ENCODE peak calls at places on chromosomes 12 and 14, in four cellular contexts. A, M, W and V are unnamed samples.
A peak's percentile ranks its signal among the peaks of the same experiment; 100 is the strongest.

GRCh38 chr12:20716985-20717384 is 21.9 kb downstream of the SLCO1C1 start:
- DNase-seq in A (no peak), M (no peak), W (no peak), V (no peak)

GRCh38 chr14:94867931-94868597 is 98.2 kb upstream of the GSC start:
- DNase-seq in A (no peak), M (no peak), W (no peak), V (no peak)

GRCh38 chr14:72256055-72256454 is 323.8 kb downstream of the RGS6 start:
- DNase-seq in A (no peak), M (peak; percentile 34), W (peak; percentile 16), V (no peak)

GRCh38 chr14:41449057-41449456 is 157.6 kb upstream of the LRFN5 start:
- DNase-seq in A (no peak), M (no peak), W (no peak), V (no peak)

GRCh38 chr12:75913502-75914110 is 118.0 kb downstream of the PHLDA1 start:
- DNase-seq in A (no peak), M (no peak), W (no peak), V (no peak)

GRCh38 chr12:132766380-132767085 is 4.9 kb upstream of the ANKLE2 start:
- DNase-seq in A (no peak), M (peak; percentile 10), W (no peak), V (peak; percentile 79)

GRCh38 chr12:132765366-132765765 is 3.7 kb upstream of the ANKLE2 start:
- DNase-seq in A (no peak), M (no peak), W (no peak), V (no peak)

GRCh38 chr12:114355389-114356088 is 50.4 kb downstream of the TBX5 start:
- DNase-seq in A (no peak), M (no peak), W (no peak), V (no peak)

GRCh38 chr14:85934123-85934885 is 404.4 kb downstream of the FLRT2 start:
- DNase-seq in A (peak; percentile 7), M (peak; percentile 87), W (peak; percentile 15), V (no peak)

GRCh38 chr12:79844693-79845092 is 90.2 kb downstream of the PPP1R12A start:
- DNase-seq in A (no peak), M (peak; percentile 78), W (peak; percentile 83), V (no peak)

GRCh38 chr14:66101662-66102061 is 384.5 kb upstream of the CCDC196 start:
- DNase-seq in A (no peak), M (no peak), W (no peak), V (no peak)

GRCh38 chr12:89524201-89525001 is at the start of gene GALNT4:
- DNase-seq in A (peak; percentile 79), M (peak; percentile 75), W (peak; percentile 86), V (peak; percentile 91)

GRCh38 chr14:105473677-105474477 is 744 bp upstream of the CRIP2 start:
- DNase-seq in A (peak; percentile 82), M (peak; percentile 89), W (peak; percentile 73), V (peak; percentile 90)

GRCh38 chr14:76050797-76051392 is 65.3 kb downstream of the IFT43 start:
- DNase-seq in A (peak; percentile 15), M (peak; percentile 35), W (peak; percentile 63), V (no peak)

GRCh38 chr12:118035194-118036041 is 18.9 kb downstream of the RFC5 start:
- DNase-seq in A (no peak), M (peak; percentile 58), W (peak; percentile 56), V (no peak)

GRCh38 chr12:45745861-45746277 is 16.4 kb downstream of the ARID2 start:
- DNase-seq in A (no peak), M (no peak), W (peak; percentile 11), V (no peak)

GRCh38 chr12:114668151-114668891 is 15.7 kb downstream of the TBX3 start:
- DNase-seq in A (peak; percentile 82), M (peak; percentile 85), W (peak; percentile 91), V (peak; percentile 84)

GRCh38 chr12:84637926-84638325 is 274.7 kb downstream of the SLC6A15 start:
- DNase-seq in A (no peak), M (no peak), W (peak; percentile 33), V (no peak)

GRCh38 chr14:54374117-54374884 is 22.5 kb upstream of the CDKN3 start:
- DNase-seq in A (no peak), M (no peak), W (peak; percentile 14), V (no peak)

GRCh38 chr14:101781240-101782061 is 19.9 kb downstream of the PPP2R5C start:
- DNase-seq in A (no peak), M (no peak), W (peak; percentile 30), V (no peak)

GRCh38 chr14:104827173-104828055 is 26.5 kb downstream of the ZBTB42 start:
- DNase-seq in A (no peak), M (peak; percentile 32), W (peak; percentile 34), V (no peak)

GRCh38 chr14:92686763-92687427 is 61.5 kb downstream of the LGMN start:
- DNase-seq in A (peak; percentile 68), M (peak; percentile 66), W (peak; percentile 78), V (peak; percentile 77)

GRCh38 chr12:28063355-28063885 is 90.9 kb upstream of the PTHLH start:
- DNase-seq in A (no peak), M (no peak), W (no peak), V (no peak)

GRCh38 chr12:75479963-75480461 is 543 bp upstream of the GLIPR1 start:
- DNase-seq in A (no peak), M (peak; percentile 46), W (peak; percentile 59), V (no peak)

GRCh38 chr12:101051901-101052550 is 158.0 kb downstream of the SLC5A8 start:
- DNase-seq in A (peak; percentile 63), M (peak; percentile 65), W (peak; percentile 85), V (no peak)

GRCh38 chr14:33676135-33676566 is 274.7 kb downstream of the EGLN3 start:
- DNase-seq in A (no peak), M (peak; percentile 78), W (peak; percentile 64), V (peak; percentile 63)

GRCh38 chr14:57869530-57870088 is 3.7 kb upstream of the SLC35F4 start:
- DNase-seq in A (no peak), M (no peak), W (no peak), V (no peak)

GRCh38 chr12:52351196-52352059 is 15.9 kb downstream of the KRT85 start:
- DNase-seq in A (no peak), M (no peak), W (no peak), V (no peak)

GRCh38 chr12:130959632-130960031 is 5.9 kb downstream of the ADGRD1 start:
- DNase-seq in A (no peak), M (no peak), W (no peak), V (no peak)

GRCh38 chr12:65948320-65949008 is 124.2 kb downstream of the HMGA2 start:
- DNase-seq in A (peak; percentile 55), M (peak; percentile 97), W (peak; percentile 97), V (peak; percentile 56)

GRCh38 chr12:47155457-47156166 is 75.9 kb upstream of the AMIGO2 start:
- DNase-seq in A (no peak), M (peak; percentile 40), W (no peak), V (no peak)

GRCh38 chr12:92585106-92585775 is 117.5 kb upstream of the PLEKHG7 start:
- DNase-seq in A (no peak), M (no peak), W (no peak), V (no peak)

GRCh38 chr12:122411537-122411936 is 10.9 kb downstream of the CLIP1 start:
- DNase-seq in A (no peak), M (no peak), W (no peak), V (no peak)